ENCODE peak calls at places on chromosomes 11 and 22, in seven cellular contexts. E, K, Y, Z, H, U and O are unnamed samples. For H3K36me3 and H3K4me1, the result is how much of the 10 kb centered on the place peaks cover.

GRCh38 chr11:46335858-46336600 is 11.2 kb upstream of the DGKZ start:
- DNase-seq in E (no peak), H (no peak), Z (no peak), K (no peak), Y (no peak), U (no peak), O (no peak)

GRCh38 chr22:36546932-36547331 is 18.0 kb upstream of the EIF3D start:
- DNase-seq in Z (no peak), H (peak), E (no peak), U (no peak), K (peak), Y (no peak), O (no peak)

GRCh38 chr11:68840661-68841653 is 759 bp downstream of the CPT1A start:
- DNase-seq in E (peak), U (no peak), K (peak), H (peak), Z (peak), Y (peak), O (no peak)

GRCh38 chr11:14259186-14259784 is 99.7 kb downstream of the RRAS2 start:
- DNase-seq in H (no peak), K (no peak), Y (no peak), U (no peak), E (no peak), Z (peak), O (no peak)

GRCh38 chr11:1204381-1205101 is 18.3 kb upstream of the MUC5B start:
- DNase-seq in H (no peak), K (no peak), Y (peak), E (no peak), Z (peak), U (no peak), O (no peak)

GRCh38 chr11:91075032-91075695 is 852.3 kb upstream of the CHORDC1 start:
- DNase-seq in H (no peak), E (no peak), U (no peak), K (no peak), Z (no peak), Y (no peak), O (no peak)

GRCh38 chr22:50180727-50181521 is 4.8 kb upstream of the TRABD start:
- DNase-seq in Z (peak), Y (peak), H (no peak), K (no peak), U (no peak), E (no peak), O (no peak)

GRCh38 chr11:81888391-81888790 is 845.3 kb downstream of the FAM181B start:
- DNase-seq in H (no peak), U (no peak), K (no peak), Z (no peak), Y (no peak), E (no peak), O (no peak)

GRCh38 chr11:102590646-102591045 is 34.5 kb downstream of the MMP20 start:
- DNase-seq in U (no peak), Z (no peak), H (no peak), E (no peak), K (no peak), Y (no peak), O (no peak)

GRCh38 chr11:15111215-15111614 is 3.5 kb upstream of the INSC start:
- DNase-seq in E (no peak), H (no peak), U (no peak), Y (no peak), Z (no peak), K (no peak), O (no peak)

DNA sequence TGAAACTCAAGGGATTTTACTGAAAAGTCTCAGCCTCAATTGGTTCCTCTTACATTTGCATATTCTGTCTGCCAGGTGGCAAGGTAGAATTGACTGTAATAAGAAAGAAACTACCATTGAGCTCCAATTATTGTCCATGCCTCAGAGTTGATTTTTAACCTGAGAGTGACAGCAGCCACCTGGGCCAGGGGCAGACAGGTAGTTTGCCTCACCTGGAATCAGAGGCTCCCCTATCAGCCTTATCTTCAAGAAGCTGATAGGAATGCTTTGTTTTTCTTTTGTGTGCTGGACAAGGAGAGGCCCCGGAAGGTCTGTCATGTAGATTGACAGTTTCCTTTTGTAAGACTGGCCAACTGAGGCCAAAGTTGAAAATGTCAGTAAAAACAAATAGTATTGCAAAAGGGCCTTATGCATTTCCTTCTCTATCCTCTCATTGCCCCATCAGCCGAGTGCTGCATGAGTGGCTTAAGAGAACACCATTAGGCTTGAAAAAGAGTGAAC is 34.1 kb downstream of the CD44 start:
- DNase-seq in H (peak), K (no peak), Z (no peak), Y (peak), E (peak), U (peak), O (no peak)
- H3K4me3 ChIP-seq in H (no peak), K (no peak), Z (no peak), Y (no peak), E (no peak), U (no peak), O (peak)

GRCh38 chr11:65297026-65297667 is 17.5 kb upstream of the CDC42EP2 start:
- DNase-seq in U (no peak), E (no peak), K (no peak), Z (no peak), Y (no peak), H (no peak), O (no peak)

GRCh38 chr11:65295571-65296338 is 18.9 kb upstream of the CDC42EP2 start:
- DNase-seq in H (no peak), U (no peak), Y (no peak), K (no peak), Z (no peak), E (no peak), O (no peak)

GRCh38 chr11:65300621-65301290 is 13.9 kb upstream of the CDC42EP2 start:
- DNase-seq in U (no peak), K (no peak), Y (no peak), E (no peak), Z (no peak), H (no peak), O (no peak)

GRCh38 chr11:65298655-65299179 is 15.9 kb upstream of the CDC42EP2 start:
- DNase-seq in U (peak), H (peak), Y (peak), Z (no peak), E (peak), K (peak), O (no peak)

DNA sequence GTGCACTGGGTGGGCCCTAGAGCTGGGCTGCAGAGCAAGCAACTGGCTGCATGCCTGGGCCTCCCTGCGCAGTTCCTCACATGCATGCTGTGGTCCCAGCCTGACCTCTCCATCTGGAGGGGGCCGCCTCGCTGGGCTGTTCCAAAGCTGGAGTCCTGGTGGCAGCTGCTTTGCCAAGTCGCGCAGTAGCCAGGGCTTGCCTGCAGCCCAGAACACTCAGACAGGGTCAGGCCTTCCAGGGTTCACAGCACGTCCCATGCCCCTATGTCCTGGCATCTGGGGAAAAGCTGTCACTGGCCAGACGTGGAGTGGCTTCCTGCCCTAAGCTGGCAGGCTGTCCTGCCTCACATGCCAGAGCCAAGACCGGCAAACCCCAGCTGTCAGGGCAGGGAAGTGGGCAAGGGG is 16.5 kb upstream of the CDC42EP2 start:
- DNase-seq in U (no peak), K (no peak), Z (no peak), H (peak), Y (peak), E (peak), O (no peak)
- H3K36me3 ChIP-seq in U (under half), K (under half), Z (under half), H (under half), Y (under half), E (under half), O (under half)

GRCh38 chr22:25950101-25950500 is 208.1 kb downstream of the MYO18B start:
- DNase-seq in Y (no peak), E (no peak), U (no peak), Z (no peak), H (no peak), K (no peak), O (no peak)
- H3K4me1 ChIP-seq in Y (under half), E (under half), U (under half), Z (under half), H (under half), K (under half), O (under half)

GRCh38 chr11:34056672-34057071 is 5.1 kb downstream of the CAPRIN1 start:
- DNase-seq in H (no peak), Y (no peak), U (no peak), E (no peak), K (no peak), Z (no peak), O (no peak)

GRCh38 chr11:34053161-34053686 is 1.7 kb downstream of the CAPRIN1 start:
- DNase-seq in K (peak), H (peak), E (peak), Y (peak), Z (peak), U (peak), O (peak)

GRCh38 chr11:34052036-34052607 is 591 bp downstream of the CAPRIN1 start:
- DNase-seq in K (peak), E (peak), Z (peak), Y (peak), H (peak), U (peak), O (peak)

GRCh38 chr11:34052608-34053160 is 1.2 kb downstream of the CAPRIN1 start:
- DNase-seq in U (no peak), K (no peak), Z (peak), H (peak), E (peak), Y (peak), O (no peak)

GRCh38 chr11:34055218-34056000 is 3.9 kb downstream of the CAPRIN1 start:
- DNase-seq in U (no peak), K (no peak), H (no peak), Y (no peak), E (no peak), Z (no peak), O (no peak)
- H3K4me3 ChIP-seq in U (no peak), K (peak), H (peak), Y (no peak), E (no peak), Z (no peak), O (no peak)